ENCODE peak calls at places on chromosomes 7 and 10, in seven cellular contexts. One of them, this sample, is unnamed.

GRCh38 chr7:98993024-98993897 is 114.9 kb downstream of the TRRAP start:
- DNase-seq in HCT116: no peak
- DNase-seq in NT2/D1: no peak
- DNase-seq in SK-N-SH: no peak
- DNase-seq in HepG2: no peak
- DNase-seq in K562: peak
- DNase-seq in GM12878: no peak
- DNase-seq in this sample: no peak

GRCh38 chr7:131621652-131622051 is 65.2 kb upstream of the PODXL start:
- DNase-seq in HCT116: no peak
- DNase-seq in NT2/D1: no peak
- DNase-seq in SK-N-SH: peak
- DNase-seq in HepG2: no peak
- DNase-seq in K562: no peak
- DNase-seq in GM12878: no peak
- DNase-seq in this sample: no peak

GRCh38 chr10:99329238-99329890 is at the start of gene CNNM1:
- DNase-seq in HCT116: no peak
- DNase-seq in NT2/D1: no peak
- DNase-seq in SK-N-SH: peak
- DNase-seq in HepG2: no peak
- DNase-seq in K562: no peak
- DNase-seq in GM12878: no peak
- DNase-seq in this sample: peak

GRCh38 chr10:91891285-91892001 is 17.8 kb downstream of the FGFBP3 start:
- DNase-seq in HCT116: no peak
- DNase-seq in NT2/D1: no peak
- DNase-seq in SK-N-SH: no peak
- DNase-seq in HepG2: peak
- DNase-seq in K562: no peak
- DNase-seq in GM12878: no peak
- DNase-seq in this sample: no peak

GRCh38 chr7:5497158-5498103 is 73.8 kb upstream of the TNRC18 start:
- DNase-seq in HCT116: no peak
- DNase-seq in NT2/D1: no peak
- DNase-seq in SK-N-SH: peak
- DNase-seq in HepG2: no peak
- DNase-seq in K562: no peak
- DNase-seq in GM12878: no peak
- DNase-seq in this sample: no peak

GRCh38 chr10:127310932-127311331 is 114.5 kb upstream of the INSYN2A start:
- DNase-seq in HCT116: no peak
- DNase-seq in NT2/D1: peak
- DNase-seq in SK-N-SH: no peak
- DNase-seq in HepG2: no peak
- DNase-seq in K562: no peak
- DNase-seq in GM12878: no peak
- DNase-seq in this sample: no peak

GRCh38 chr7:16420649-16421332 is 547 bp downstream of the CRPPA start:
- DNase-seq in HCT116: peak
- DNase-seq in NT2/D1: peak
- DNase-seq in SK-N-SH: peak
- DNase-seq in HepG2: peak
- DNase-seq in K562: peak
- DNase-seq in GM12878: peak
- DNase-seq in this sample: peak

GRCh38 chr7:33395340-33395739 is 266.0 kb downstream of the BBS9 start:
- DNase-seq in HCT116: no peak
- DNase-seq in NT2/D1: no peak
- DNase-seq in SK-N-SH: no peak
- DNase-seq in HepG2: no peak
- DNase-seq in K562: no peak
- DNase-seq in GM12878: no peak
- DNase-seq in this sample: no peak

GRCh38 chr7:12030116-12030515 is 181.0 kb upstream of the TMEM106B start:
- DNase-seq in HCT116: no peak
- DNase-seq in NT2/D1: no peak
- DNase-seq in SK-N-SH: no peak
- DNase-seq in HepG2: no peak
- DNase-seq in K562: no peak
- DNase-seq in GM12878: no peak
- DNase-seq in this sample: no peak

GRCh38 chr10:120988751-120989150 is 137.6 kb downstream of the WDR11 start:
- DNase-seq in HCT116: no peak
- DNase-seq in NT2/D1: no peak
- DNase-seq in SK-N-SH: no peak
- DNase-seq in HepG2: no peak
- DNase-seq in K562: no peak
- DNase-seq in GM12878: no peak
- DNase-seq in this sample: no peak

GRCh38 chr7:142645777-142646176 is 103.5 kb upstream of the PRSS1 start:
- DNase-seq in HCT116: no peak
- DNase-seq in NT2/D1: no peak
- DNase-seq in SK-N-SH: peak
- DNase-seq in HepG2: no peak
- DNase-seq in K562: no peak
- DNase-seq in GM12878: no peak
- DNase-seq in this sample: no peak

GRCh38 chr10:131928248-131929095 is 27.7 kb downstream of the PPP2R2D start:
- DNase-seq in HCT116: no peak
- DNase-seq in NT2/D1: no peak
- DNase-seq in SK-N-SH: no peak
- DNase-seq in HepG2: no peak
- DNase-seq in K562: no peak
- DNase-seq in GM12878: peak
- DNase-seq in this sample: no peak

GRCh38 chr7:12637819-12638592 is 49.4 kb upstream of the ARL4A start:
- DNase-seq in HCT116: no peak
- DNase-seq in NT2/D1: no peak
- DNase-seq in SK-N-SH: peak
- DNase-seq in HepG2: no peak
- DNase-seq in K562: no peak
- DNase-seq in GM12878: no peak
- DNase-seq in this sample: no peak

GRCh38 chr7:127390186-127390816 is 2.2 kb downstream of the ZNF800 start:
- DNase-seq in HCT116: no peak
- DNase-seq in NT2/D1: no peak
- DNase-seq in SK-N-SH: no peak
- DNase-seq in HepG2: no peak
- DNase-seq in K562: no peak
- DNase-seq in GM12878: no peak
- DNase-seq in this sample: no peak

GRCh38 chr7:7732566-7733290 is 14.3 kb upstream of the RPA3 start:
- DNase-seq in HCT116: no peak
- DNase-seq in NT2/D1: no peak
- DNase-seq in SK-N-SH: no peak
- DNase-seq in HepG2: peak
- DNase-seq in K562: no peak
- DNase-seq in GM12878: no peak
- DNase-seq in this sample: no peak

GRCh38 chr7:155214328-155214986 is 83.2 kb upstream of the INSIG1 start:
- DNase-seq in HCT116: no peak
- DNase-seq in NT2/D1: no peak
- DNase-seq in SK-N-SH: no peak
- DNase-seq in HepG2: no peak
- DNase-seq in K562: peak
- DNase-seq in GM12878: no peak
- DNase-seq in this sample: no peak

GRCh38 chr7:151429232-151429554 is 10.7 kb downstream of the CRYGN start:
- DNase-seq in HCT116: no peak
- DNase-seq in NT2/D1: no peak
- DNase-seq in SK-N-SH: no peak
- DNase-seq in HepG2: no peak
- DNase-seq in K562: no peak
- DNase-seq in GM12878: no peak
- DNase-seq in this sample: no peak

GRCh38 chr10:88152720-88153119 is 289.3 kb downstream of the PTEN start:
- DNase-seq in HCT116: peak
- DNase-seq in NT2/D1: no peak
- DNase-seq in SK-N-SH: peak
- DNase-seq in HepG2: no peak
- DNase-seq in K562: no peak
- DNase-seq in GM12878: peak
- DNase-seq in this sample: no peak

GRCh38 chr7:105024734-105025133 is 10.7 kb downstream of the KMT2E start:
- DNase-seq in HCT116: no peak
- DNase-seq in NT2/D1: no peak
- DNase-seq in SK-N-SH: no peak
- DNase-seq in HepG2: peak
- DNase-seq in K562: no peak
- DNase-seq in GM12878: no peak
- DNase-seq in this sample: no peak

GRCh38 chr10:79441433-79441832 is 4.0 kb downstream of the ZCCHC24 start:
- DNase-seq in HCT116: no peak
- DNase-seq in NT2/D1: no peak
- DNase-seq in SK-N-SH: no peak
- DNase-seq in HepG2: no peak
- DNase-seq in K562: no peak
- DNase-seq in GM12878: no peak
- DNase-seq in this sample: no peak

GRCh38 chr7:41385996-41386395 is 316.9 kb downstream of the INHBA start:
- DNase-seq in HCT116: no peak
- DNase-seq in NT2/D1: peak
- DNase-seq in SK-N-SH: no peak
- DNase-seq in HepG2: no peak
- DNase-seq in K562: no peak
- DNase-seq in GM12878: no peak
- DNase-seq in this sample: no peak

GRCh38 chr10:104521901-104522827 is 118.9 kb upstream of the SORCS3 start:
- DNase-seq in HCT116: no peak
- DNase-seq in NT2/D1: no peak
- DNase-seq in SK-N-SH: peak
- DNase-seq in HepG2: no peak
- DNase-seq in K562: no peak
- DNase-seq in GM12878: no peak
- DNase-seq in this sample: no peak

DNA sequence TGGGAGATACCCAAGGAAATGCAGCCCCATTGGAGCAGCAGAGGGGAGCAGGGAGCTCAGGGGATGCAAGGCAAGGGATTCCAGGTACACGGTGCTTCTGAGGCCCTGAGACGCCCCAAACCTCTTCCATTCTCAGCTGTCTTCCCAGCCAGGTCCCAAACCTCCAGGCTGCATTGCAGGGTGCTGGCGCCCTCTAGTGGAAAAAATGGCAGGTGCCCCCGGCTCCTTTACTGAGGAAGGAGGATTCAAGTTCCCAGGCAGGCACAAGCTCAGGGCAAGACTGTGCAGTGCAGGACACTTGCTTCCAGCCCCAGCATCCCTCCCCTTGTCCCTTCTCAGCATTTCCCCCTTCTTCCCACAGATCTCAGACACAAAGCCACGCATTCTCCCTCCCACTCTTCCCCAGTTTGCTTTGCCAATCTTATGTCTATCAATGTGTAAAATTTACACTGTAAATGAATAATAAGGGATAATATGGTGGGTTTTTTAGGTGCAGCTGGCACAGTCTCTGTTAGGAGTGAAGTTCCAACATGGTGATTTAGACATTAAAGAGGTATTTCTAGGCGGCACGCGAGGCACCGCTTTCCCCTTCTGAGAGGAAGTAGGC is 46.1 kb downstream of the GPAM start:
- DNase-seq in HCT116: peak
- DNase-seq in NT2/D1: peak
- DNase-seq in SK-N-SH: peak
- DNase-seq in HepG2: peak
- DNase-seq in K562: peak
- DNase-seq in GM12878: no peak
- DNase-seq in this sample: peak
- TF ChIP-seq YY1 in HCT116: peak
- TF ChIP-seq YY1 in NT2/D1: no peak
- TF ChIP-seq YY1 in SK-N-SH: no peak
- TF ChIP-seq YY1 in HepG2: no peak
- TF ChIP-seq YY1 in K562: no peak
- TF ChIP-seq YY1 in GM12878: peak
- TF ChIP-seq YY1 in this sample: no peak

GRCh38 chr7:69800495-69800894 is 202.2 kb downstream of the AUTS2 start:
- DNase-seq in HCT116: no peak
- DNase-seq in NT2/D1: peak
- DNase-seq in SK-N-SH: peak
- DNase-seq in HepG2: no peak
- DNase-seq in K562: no peak
- DNase-seq in GM12878: no peak
- DNase-seq in this sample: peak
- TF ChIP-seq YY1 in HCT116: no peak
- TF ChIP-seq YY1 in NT2/D1: no peak
- TF ChIP-seq YY1 in SK-N-SH: no peak
- TF ChIP-seq YY1 in HepG2: no peak
- TF ChIP-seq YY1 in K562: no peak
- TF ChIP-seq YY1 in GM12878: no peak
- TF ChIP-seq YY1 in this sample: no peak

GRCh38 chr10:102796407-102797176 is 40.6 kb downstream of the CYP17A1 start:
- DNase-seq in HCT116: no peak
- DNase-seq in NT2/D1: no peak
- DNase-seq in SK-N-SH: no peak
- DNase-seq in HepG2: no peak
- DNase-seq in K562: no peak
- DNase-seq in GM12878: peak
- DNase-seq in this sample: no peak

GRCh38 chr10:102791754-102792153 is 45.5 kb downstream of the CYP17A1 start:
- DNase-seq in HCT116: no peak
- DNase-seq in NT2/D1: no peak
- DNase-seq in SK-N-SH: peak
- DNase-seq in HepG2: no peak
- DNase-seq in K562: no peak
- DNase-seq in GM12878: no peak
- DNase-seq in this sample: no peak

GRCh38 chr10:102799691-102800435 is 37.4 kb downstream of the CYP17A1 start:
- DNase-seq in HCT116: no peak
- DNase-seq in NT2/D1: no peak
- DNase-seq in SK-N-SH: no peak
- DNase-seq in HepG2: no peak
- DNase-seq in K562: no peak
- DNase-seq in GM12878: no peak
- DNase-seq in this sample: no peak

GRCh38 chr10:102800601-102801335 is 36.4 kb downstream of the CYP17A1 start:
- DNase-seq in HCT116: no peak
- DNase-seq in NT2/D1: no peak
- DNase-seq in SK-N-SH: no peak
- DNase-seq in HepG2: no peak
- DNase-seq in K562: no peak
- DNase-seq in GM12878: no peak
- DNase-seq in this sample: no peak

GRCh38 chr10:102795453-102796406 is 41.5 kb downstream of the CYP17A1 start:
- DNase-seq in HCT116: no peak
- DNase-seq in NT2/D1: no peak
- DNase-seq in SK-N-SH: no peak
- DNase-seq in HepG2: no peak
- DNase-seq in K562: no peak
- DNase-seq in GM12878: no peak
- DNase-seq in this sample: no peak
- TF ChIP-seq YY1 in HCT116: no peak
- TF ChIP-seq YY1 in NT2/D1: no peak
- TF ChIP-seq YY1 in SK-N-SH: no peak
- TF ChIP-seq YY1 in HepG2: no peak
- TF ChIP-seq YY1 in K562: no peak
- TF ChIP-seq YY1 in GM12878: no peak
- TF ChIP-seq YY1 in this sample: no peak

DNA sequence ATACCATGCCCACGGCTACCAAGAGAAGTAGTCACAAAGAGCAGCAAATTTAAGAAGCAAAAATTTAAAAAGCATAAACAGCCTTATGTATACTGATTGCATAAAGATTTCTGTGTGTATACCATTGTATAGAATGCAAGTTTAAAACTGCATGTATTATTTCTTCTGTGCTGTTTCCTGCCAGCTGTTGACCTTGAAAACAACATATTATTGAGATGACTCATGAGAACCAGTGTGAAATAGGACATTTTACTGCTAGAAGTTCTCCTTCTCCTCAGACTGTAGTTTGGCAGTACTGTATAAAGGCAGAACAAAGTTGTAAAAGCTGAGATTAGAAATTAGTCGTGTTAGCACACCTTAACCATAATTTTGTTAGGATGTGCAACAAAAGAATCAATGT is 42.3 kb upstream of the SGCE start:
- DNase-seq in HCT116: peak
- DNase-seq in NT2/D1: no peak
- DNase-seq in SK-N-SH: no peak
- DNase-seq in HepG2: peak
- DNase-seq in K562: no peak
- DNase-seq in GM12878: no peak
- DNase-seq in this sample: no peak
- TF ChIP-seq YY1 in HCT116: no peak
- TF ChIP-seq YY1 in NT2/D1: no peak
- TF ChIP-seq YY1 in SK-N-SH: no peak
- TF ChIP-seq YY1 in HepG2: no peak
- TF ChIP-seq YY1 in K562: no peak
- TF ChIP-seq YY1 in GM12878: no peak
- TF ChIP-seq YY1 in this sample: no peak